ENCODE peak calls at places on chromosomes 5 and 9, in eight cellular contexts. V is stimulated activated naive CD8-positive, alpha-beta T cell treated with anti-CD3 and anti-CD28 coated beads, Interleukin-15, amount 100 ng/mL, for 72 hours; B is fibroblast of lung; C is activated T-cell treated with anti-CD3 and anti-CD28 coated beads, Interleukin-2, amount 50 U/mL, for 24 hours; D is T-helper 17 cell; E is posterior cingulate gyrus; W is H1; T is AG08395. M is an unnamed sample.

GRCh38 chr9:561430-561829 is 280.1 kb upstream of the DMRT1 start:
- DNase-seq in V (no peak), B (peak), C (no peak), D (no peak), E (no peak), W (no peak), T (no peak), M (no peak)

GRCh38 chr5:6714221-6715041 is 1.2 kb downstream of the TENT4A start:
- DNase-seq in V (no peak), B (no peak), C (peak), D (no peak), E (no peak), W (no peak), T (peak), M (peak)

GRCh38 chr9:104386425-104387069 is 117.5 kb upstream of the OR13F1 start:
- DNase-seq in V (no peak), B (peak), C (no peak), D (no peak), E (no peak), W (no peak), T (peak), M (no peak)

GRCh38 chr5:394671-395155 is 48.3 kb upstream of the EXOC3 start:
- DNase-seq in V (peak), B (no peak), C (peak), D (no peak), E (no peak), W (no peak), T (no peak), M (no peak)

GRCh38 chr5:67934976-67935375 is 280.6 kb upstream of the PIK3R1 start:
- DNase-seq in V (no peak), B (no peak), C (no peak), D (no peak), E (no peak), W (no peak), T (no peak), M (no peak)

GRCh38 chr9:15355669-15356068 is 48.7 kb upstream of the TTC39B start:
- DNase-seq in V (no peak), B (no peak), C (no peak), D (no peak), E (no peak), W (no peak), T (no peak), M (no peak)

GRCh38 chr9:38359689-38360385 is 32.7 kb upstream of the ALDH1B1 start:
- DNase-seq in V (no peak), B (no peak), C (no peak), D (no peak), E (no peak), W (no peak), T (peak), M (no peak)

GRCh38 chr9:125878241-125878640 is 131.1 kb downstream of the PBX3 start:
- DNase-seq in V (no peak), B (no peak), C (no peak), D (no peak), E (no peak), W (peak), T (peak), M (no peak)

GRCh38 chr5:73640861-73641320 is 14.9 kb downstream of the ARHGEF28 start:
- DNase-seq in V (no peak), B (peak), C (no peak), D (no peak), E (no peak), W (no peak), T (no peak), M (no peak)

GRCh38 chr9:75121914-75122558 is 33.7 kb downstream of the OSTF1 start:
- DNase-seq in V (no peak), B (no peak), C (no peak), D (no peak), E (no peak), W (no peak), T (no peak), M (no peak)

GRCh38 chr9:104118916-104119315 is 24.8 kb downstream of the SMC2 start:
- DNase-seq in V (no peak), B (no peak), C (no peak), D (no peak), E (no peak), W (no peak), T (no peak), M (no peak)

GRCh38 chr9:134591082-134591571 is 50.5 kb upstream of the COL5A1 start:
- DNase-seq in V (no peak), B (no peak), C (no peak), D (no peak), E (no peak), W (no peak), T (peak), M (no peak)

GRCh38 chr9:136089697-136090045 is 5.4 kb downstream of the NACC2 start:
- DNase-seq in V (no peak), B (peak), C (no peak), D (no peak), E (no peak), W (no peak), T (peak), M (no peak)

GRCh38 chr9:132350861-132351315 is 3.9 kb downstream of the SETX start:
- DNase-seq in V (no peak), B (peak), C (no peak), D (no peak), E (no peak), W (no peak), T (peak), M (no peak)

GRCh38 chr5:308672-309271 is 12.7 kb upstream of the AHRR start:
- DNase-seq in V (peak), B (peak), C (no peak), D (no peak), E (no peak), W (no peak), T (peak), M (no peak)

GRCh38 chr9:82706781-82707180 is 356.2 kb downstream of the RASEF start:
- DNase-seq in V (no peak), B (no peak), C (no peak), D (no peak), E (no peak), W (no peak), T (no peak), M (no peak)

GRCh38 chr5:94884294-94884693 is 265.8 kb downstream of the SLF1 start:
- DNase-seq in V (no peak), B (no peak), C (no peak), D (no peak), E (no peak), W (no peak), T (no peak), M (peak)

GRCh38 chr5:120848883-120849282 is 384.8 kb downstream of the PRR16 start:
- DNase-seq in V (no peak), B (no peak), C (no peak), D (no peak), E (no peak), W (no peak), T (no peak), M (no peak)

GRCh38 chr5:146213210-146213838 is 9.9 kb downstream of the RBM27 start:
- DNase-seq in V (no peak), B (peak), C (no peak), D (no peak), E (no peak), W (no peak), T (no peak), M (no peak)

GRCh38 chr5:116494784-116495480 is 79.7 kb downstream of the SEMA6A start:
- DNase-seq in V (no peak), B (no peak), C (no peak), D (no peak), E (no peak), W (no peak), T (no peak), M (no peak)